ENCODE peak calls at places on chromosomes 4 and X, in five cellular contexts. O, L, V, Q and A are unnamed samples.

GRCh38 chr4:17544831-17545234 is 29.9 kb downstream of the CLRN2 start:
- DNase-seq in O (no peak), L (no peak), V (no peak), Q (no peak), A (peak)

GRCh38 chrX:39928704-39929439 is 168.9 kb downstream of the BCOR start:
- DNase-seq in O (no peak), L (no peak), V (no peak), Q (no peak), A (no peak)

GRCh38 chr4:154836513-154836912 is 55.4 kb downstream of the RBM46 start:
- DNase-seq in O (no peak), L (no peak), V (no peak), Q (no peak), A (no peak)

GRCh38 chr4:74540193-74540592 is 95.3 kb downstream of the AREG start:
- DNase-seq in O (no peak), L (no peak), V (no peak), Q (no peak), A (no peak)

GRCh38 chr4:76212301-76212700 is 1.3 kb downstream of the SCARB2 start:
- DNase-seq in O (no peak), L (no peak), V (no peak), Q (no peak), A (no peak)

GRCh38 chr4:148391056-148391455 is 51.2 kb downstream of the NR3C2 start:
- DNase-seq in O (no peak), L (no peak), V (no peak), Q (no peak), A (no peak)

GRCh38 chr4:169773889-169774288 is 16.1 kb upstream of the HPF1 start:
- DNase-seq in O (no peak), L (no peak), V (no peak), Q (no peak), A (no peak)

GRCh38 chr4:19756661-19757060 is 495.0 kb upstream of the SLIT2 start:
- DNase-seq in O (no peak), L (no peak), V (no peak), Q (no peak), A (no peak)

GRCh38 chr4:45350438-45350837 is 624.1 kb upstream of the GNPDA2 start:
- DNase-seq in O (no peak), L (no peak), V (peak), Q (no peak), A (no peak)

GRCh38 chrX:15447985-15448639 is 45.0 kb downstream of the PIR start:
- DNase-seq in O (no peak), L (no peak), V (peak), Q (no peak), A (no peak)

GRCh38 chr4:24473309-24473721 is 111.0 kb downstream of the DHX15 start:
- DNase-seq in O (no peak), L (peak), V (peak), Q (peak), A (peak)

GRCh38 chr4:152310223-152310622 is 225.7 kb downstream of the FBXW7 start:
- DNase-seq in O (no peak), L (no peak), V (no peak), Q (no peak), A (no peak)

GRCh38 chr4:102454981-102455690 is 46.0 kb upstream of the NFKB1 start:
- DNase-seq in O (no peak), L (no peak), V (no peak), Q (no peak), A (no peak)

GRCh38 chrX:5233830-5234229 is 994.8 kb downstream of the NLGN4X start:
- DNase-seq in O (no peak), L (no peak), V (no peak), Q (no peak), A (no peak)

GRCh38 chr4:70425306-70425705 is 27.6 kb downstream of the OPRPN start:
- DNase-seq in O (no peak), L (no peak), V (no peak), Q (no peak), A (no peak)

GRCh38 chr4:732911-733630 is 27.4 kb downstream of the PCGF3 start:
- DNase-seq in O (no peak), L (no peak), V (no peak), Q (no peak), A (no peak)

GRCh38 chr4:134018845-134019244 is 182.7 kb downstream of the PABPC4L start:
- DNase-seq in O (no peak), L (no peak), V (no peak), Q (no peak), A (no peak)

GRCh38 chr4:41853973-41854372 is 81.3 kb upstream of the TMEM33 start:
- DNase-seq in O (no peak), L (no peak), V (no peak), Q (no peak), A (no peak)

GRCh38 chrX:132270699-132271098 is 51.5 kb upstream of the RAP2C start:
- DNase-seq in O (peak), L (no peak), V (no peak), Q (peak), A (no peak)

GRCh38 chr4:157012781-157013180 is 41.2 kb upstream of the PDGFC start:
- DNase-seq in O (no peak), L (no peak), V (no peak), Q (no peak), A (no peak)

GRCh38 chrX:151478052-151478451 is 81.0 kb downstream of the VMA21 start:
- DNase-seq in O (no peak), L (no peak), V (no peak), Q (no peak), A (no peak)

GRCh38 chr4:138178566-138178965 is 63.6 kb downstream of the SLC7A11 start:
- DNase-seq in O (no peak), L (no peak), V (no peak), Q (no peak), A (no peak)

GRCh38 chrX:40966204-40966820 is 118.9 kb upstream of the USP9X start:
- DNase-seq in O (no peak), L (no peak), V (no peak), Q (no peak), A (no peak)

GRCh38 chrX:129653181-129653984 is 1.4 kb downstream of the APLN start:
- DNase-seq in O (peak), L (no peak), V (no peak), Q (peak), A (no peak)

GRCh38 chrX:9072281-9072680 is 38.4 kb upstream of the FAM9B start:
- DNase-seq in O (no peak), L (no peak), V (no peak), Q (no peak), A (no peak)

GRCh38 chrX:97074400-97074799 is 190.7 kb downstream of the RPA4 start:
- DNase-seq in O (no peak), L (no peak), V (no peak), Q (no peak), A (no peak)

GRCh38 chr4:119118397-119118796 is 17.2 kb upstream of the MYOZ2 start:
- DNase-seq in O (no peak), L (no peak), V (no peak), Q (no peak), A (no peak)

GRCh38 chrX:115591856-115592842 is 31.2 kb downstream of the PLS3 start:
- DNase-seq in O (no peak), L (no peak), V (no peak), Q (no peak), A (no peak)

GRCh38 chr4:128123036-128123435 is 61.9 kb downstream of the LARP1B start:
- DNase-seq in O (no peak), L (no peak), V (no peak), Q (no peak), A (no peak)

GRCh38 chr4:77120888-77121508 is 36.0 kb upstream of the CCNG2 start:
- DNase-seq in O (no peak), L (peak), V (no peak), Q (no peak), A (no peak)

GRCh38 chr4:7590205-7590604 is 155.5 kb upstream of the PSAPL1 start:
- DNase-seq in O (no peak), L (no peak), V (no peak), Q (no peak), A (no peak)

GRCh38 chrX:9033179-9033578 is 748 bp downstream of the FAM9B start:
- DNase-seq in O (no peak), L (no peak), V (no peak), Q (no peak), A (no peak)

GRCh38 chr4:61200195-61200990 is at the start of gene ADGRL3:
- DNase-seq in O (peak), L (no peak), V (peak), Q (peak), A (peak)

GRCh38 chrX:67720344-67720743 is 176.5 kb downstream of the AR start:
- DNase-seq in O (no peak), L (no peak), V (no peak), Q (no peak), A (no peak)

GRCh38 chr4:140112576-140112975 is 41.4 kb downstream of the MAML3 start:
- DNase-seq in O (no peak), L (no peak), V (no peak), Q (no peak), A (no peak)

GRCh38 chr4:82770607-82771006 is 28.0 kb downstream of the SCD5 start:
- DNase-seq in O (no peak), L (no peak), V (no peak), Q (no peak), A (no peak)

GRCh38 chrX:8084023-8084422 is 87.0 kb downstream of the VCX2 start:
- DNase-seq in O (no peak), L (no peak), V (no peak), Q (no peak), A (no peak)

GRCh38 chr4:55169352-55169959 is 44.1 kb upstream of the KDR start:
- DNase-seq in O (no peak), L (no peak), V (no peak), Q (peak), A (peak)
- TF ChIP-seq CTCF in O (no peak), L (no peak), V (no peak), Q (no peak), A (no peak)

GRCh38 chrX:35728481-35728880 is 69.7 kb upstream of the MAGEB16 start:
- DNase-seq in O (no peak), L (no peak), V (peak), Q (no peak), A (no peak)

GRCh38 chrX:35722128-35722527 is 76.0 kb upstream of the MAGEB16 start:
- DNase-seq in O (no peak), L (no peak), V (no peak), Q (no peak), A (no peak)

GRCh38 chrX:35726176-35726575 is 72.0 kb upstream of the MAGEB16 start:
- DNase-seq in O (no peak), L (no peak), V (peak), Q (no peak), A (peak)
- TF ChIP-seq CTCF in O (peak), L (peak), V (peak), Q (no peak), A (peak)

GRCh38 chr4:72701987-72702819 is 133.2 kb upstream of the ADAMTS3 start:
- DNase-seq in O (no peak), L (peak), V (peak), Q (no peak), A (peak)
- TF ChIP-seq CTCF in O (peak), L (peak), V (peak), Q (peak), A (no peak)

GRCh38 chrX:11741574-11741973 is 16.5 kb upstream of the MSL3 start:
- DNase-seq in O (no peak), L (no peak), V (no peak), Q (no peak), A (no peak)
- TF ChIP-seq CTCF in O (no peak), L (no peak), V (no peak), Q (no peak), A (no peak)

DNA sequence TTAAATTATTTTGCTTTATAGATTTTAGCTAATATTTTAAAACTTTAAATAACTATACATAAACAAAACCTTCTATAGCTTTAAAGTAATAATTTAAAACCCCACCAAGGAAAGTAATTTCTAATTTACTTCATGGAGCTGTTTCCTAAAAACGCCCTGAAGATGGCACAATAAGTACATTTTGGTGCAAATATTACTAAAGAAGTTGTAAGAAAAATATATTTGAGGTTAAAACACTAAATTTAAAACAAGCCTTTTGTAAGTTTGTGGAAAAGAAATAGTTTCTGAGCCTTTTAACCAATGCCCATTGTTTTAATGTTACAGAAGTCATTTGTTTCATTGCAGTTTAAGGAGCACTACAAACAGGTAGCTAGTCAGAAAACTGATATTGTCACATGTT is 137.4 kb upstream of the AGA start:
- DNase-seq in O (no peak), L (no peak), V (no peak), Q (no peak), A (no peak)
- TF ChIP-seq CTCF in O (no peak), L (peak), V (peak), Q (peak), A (no peak)

DNA sequence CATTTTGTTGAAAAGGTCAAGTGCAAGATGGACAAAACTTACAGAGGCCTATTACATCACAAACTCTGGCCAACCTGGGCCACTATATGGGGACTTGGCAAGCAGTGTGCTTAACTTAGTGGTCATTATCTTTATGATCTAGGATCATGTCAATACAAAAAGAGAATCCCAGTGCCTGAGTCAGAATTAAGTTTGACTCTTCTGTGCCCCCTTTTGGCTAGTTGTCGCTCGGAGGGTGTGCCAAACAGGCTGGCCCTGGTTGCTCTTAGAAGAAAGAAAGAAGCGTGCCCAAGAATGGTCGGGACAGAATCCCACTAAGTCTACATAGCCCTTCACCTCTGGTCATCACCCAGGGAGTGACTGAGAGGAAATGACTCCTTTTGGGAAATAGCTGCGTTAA is 100.1 kb downstream of the EIF4E start:
- DNase-seq in O (no peak), L (no peak), V (no peak), Q (no peak), A (peak)
- TF ChIP-seq CTCF in O (no peak), L (no peak), V (no peak), Q (no peak), A (no peak)